ENCODE peak calls at places on chromosomes 2 and 18, in five cellular contexts. P is colonic mucosa, I is LoVo, X is fibroblast of lung, Q is activated gamma-delta T cell. R is an unnamed sample.

GRCh38 chr2:229443141-229443540 is 172.1 kb upstream of the PID1 start:
- DNase-seq in I (no peak), Q (no peak), X (no peak), P (no peak), R (no peak)

GRCh38 chr2:150425121-150425559 is 62.3 kb downstream of the RND3 start:
- DNase-seq in Q (no peak), X (peak), P (no peak), I (no peak), R (no peak)

GRCh38 chr2:12120281-12121150 is 374.1 kb downstream of the LPIN1 start:
- DNase-seq in Q (no peak), I (no peak), P (no peak), X (peak), R (no peak)

GRCh38 chr2:110173523-110173922 is 31.3 kb downstream of the NPHP1 start:
- DNase-seq in X (peak), I (peak), P (no peak), Q (no peak), R (no peak)

GRCh38 chr2:179376881-179377280 is 112.2 kb upstream of the SESTD1 start:
- DNase-seq in X (peak), Q (no peak), P (no peak), I (no peak), R (no peak)

GRCh38 chr2:148888003-148888501 is 13.0 kb downstream of the KIF5C start:
- DNase-seq in I (no peak), X (no peak), Q (peak), P (no peak), R (no peak)

GRCh38 chr2:51247252-51247651 is 215.3 kb upstream of the NRXN1 start:
- DNase-seq in Q (no peak), I (no peak), P (no peak), X (no peak), R (no peak)

GRCh38 chr2:64380853-64381527 is 73.0 kb upstream of the LGALSL start:
- DNase-seq in X (no peak), P (no peak), I (no peak), Q (no peak), R (no peak)

GRCh38 chr2:172962824-172963223 is 112.8 kb upstream of the MAP3K20 start:
- DNase-seq in Q (no peak), P (no peak), I (no peak), X (peak), R (no peak)

GRCh38 chr18:67519582-67519981 is 3.1 kb upstream of the DSEL start:
- DNase-seq in X (peak), P (no peak), I (no peak), Q (no peak), R (no peak)